ENCODE peak calls at places on chromosomes 13 and 19, in five cellular contexts. X is tibial artery, Z is choroid plexus epithelial cell, C is fibroblast of mammary gland, B is mesothelial cell of epicardium. H is an unnamed sample.

GRCh38 chr13:60759499-60759898 is 362.5 kb downstream of the TDRD3 start:
- DNase-seq in X (no peak), Z (peak; percentile 7), C (no peak), B (no peak), H (no peak)

GRCh38 chr13:60590775-60591174 is 193.8 kb downstream of the TDRD3 start:
- DNase-seq in X (no peak), Z (no peak), C (peak; percentile 24), B (no peak), H (no peak)

GRCh38 chr13:99658266-99658991 is 157.2 kb downstream of the TM9SF2 start:
- DNase-seq in X (peak; percentile 66), Z (peak; percentile 86), C (peak; percentile 69), B (peak; percentile 66), H (no peak)

GRCh38 chr19:35643255-35644205 is 2.0 kb downstream of the ETV2 start:
- DNase-seq in X (peak; percentile 87), Z (peak; percentile 82), C (peak; percentile 62), B (peak; percentile 82), H (peak; percentile 55)

GRCh38 chr19:27774827-27775226 is 1438.1 kb downstream of the UQCRFS1 start:
- DNase-seq in X (no peak), Z (peak; percentile 12), C (peak; percentile 18), B (no peak), H (no peak)

GRCh38 chr13:74062933-74063332 is 71.3 kb downstream of the KLF12 start:
- DNase-seq in X (peak; percentile 81), Z (peak; percentile 87), C (peak; percentile 67), B (no peak), H (no peak)

GRCh38 chr13:102089177-102089576 is 312.7 kb downstream of the FGF14 start:
- DNase-seq in X (no peak), Z (peak; percentile 58), C (peak; percentile 19), B (no peak), H (no peak)

GRCh38 chr19:9309974-9310446 is 372 bp upstream of the ZNF699 start:
- DNase-seq in X (peak; percentile 95), Z (peak; percentile 93), C (peak; percentile 89), B (no peak), H (peak; percentile 81)

GRCh38 chr13:111913790-111914189 is 153.2 kb upstream of the SOX1 start:
- DNase-seq in X (no peak), Z (no peak), C (no peak), B (peak; percentile 24), H (no peak)

GRCh38 chr19:16112778-16113177 is 1.1 kb downstream of the RAB8A start:
- DNase-seq in X (no peak), Z (no peak), C (no peak), B (no peak), H (no peak)

GRCh38 chr13:96984061-96984508 is 10.2 kb downstream of the OXGR1 start:
- DNase-seq in X (no peak), Z (peak; percentile 11), C (peak; percentile 12), B (peak; percentile 44), H (no peak)

GRCh38 chr13:98827449-98827848 is 75.0 kb upstream of the SLC15A1 start:
- DNase-seq in X (no peak), Z (no peak), C (no peak), B (no peak), H (no peak)

GRCh38 chr13:33761744-33762143 is 56.2 kb upstream of the RFC3 start:
- DNase-seq in X (no peak), Z (peak; percentile 61), C (peak; percentile 11), B (no peak), H (no peak)

GRCh38 chr13:95267662-95268369 is 33.4 kb downstream of the ABCC4 start:
- DNase-seq in X (no peak), Z (peak; percentile 93), C (peak; percentile 93), B (no peak), H (no peak)

GRCh38 chr13:32427852-32428580 is at the start of gene N4BP2L1:
- DNase-seq in X (peak; percentile 92), Z (peak; percentile 44), C (peak; percentile 37), B (peak; percentile 48), H (peak; percentile 47)

GRCh38 chr19:34067861-34068271 is 104.4 kb upstream of the LSM14A start:
- DNase-seq in X (no peak), Z (no peak), C (peak; percentile 5), B (no peak), H (no peak)

GRCh38 chr13:88602786-88603777 is 931.9 kb downstream of the SLITRK5 start:
- DNase-seq in X (no peak), Z (no peak), C (no peak), B (peak; percentile 39), H (no peak)

GRCh38 chr19:54429176-54429495 is 13.9 kb downstream of the TTYH1 start:
- DNase-seq in X (no peak), Z (no peak), C (no peak), B (no peak), H (no peak)

DNA sequence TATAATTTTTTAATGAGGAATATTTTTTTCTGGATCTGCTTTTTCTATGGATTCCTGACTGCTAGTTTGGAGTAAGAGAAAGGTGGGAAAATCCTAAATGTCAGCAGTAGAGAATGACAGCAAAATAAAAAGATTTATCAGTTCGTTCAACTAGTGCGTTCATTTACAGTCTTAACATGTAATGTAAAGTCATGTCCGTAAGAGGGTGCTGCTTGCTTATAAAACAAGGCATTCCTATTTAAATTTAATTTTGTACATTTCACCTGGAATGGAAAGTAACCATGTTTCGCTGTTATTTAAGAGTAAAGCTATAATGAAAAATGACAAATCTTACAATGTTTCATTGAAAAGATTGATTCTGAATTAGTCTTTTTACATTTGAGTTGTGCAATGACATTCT is 76.6 kb downstream of the ZMYM2 start:
- DNase-seq in X (no peak), Z (peak; percentile 26), C (peak; percentile 15), B (no peak), H (no peak)
- TF ChIP-seq CTCF in X (no peak), Z (no peak), C (no peak), B (no peak), H (no peak)

DNA sequence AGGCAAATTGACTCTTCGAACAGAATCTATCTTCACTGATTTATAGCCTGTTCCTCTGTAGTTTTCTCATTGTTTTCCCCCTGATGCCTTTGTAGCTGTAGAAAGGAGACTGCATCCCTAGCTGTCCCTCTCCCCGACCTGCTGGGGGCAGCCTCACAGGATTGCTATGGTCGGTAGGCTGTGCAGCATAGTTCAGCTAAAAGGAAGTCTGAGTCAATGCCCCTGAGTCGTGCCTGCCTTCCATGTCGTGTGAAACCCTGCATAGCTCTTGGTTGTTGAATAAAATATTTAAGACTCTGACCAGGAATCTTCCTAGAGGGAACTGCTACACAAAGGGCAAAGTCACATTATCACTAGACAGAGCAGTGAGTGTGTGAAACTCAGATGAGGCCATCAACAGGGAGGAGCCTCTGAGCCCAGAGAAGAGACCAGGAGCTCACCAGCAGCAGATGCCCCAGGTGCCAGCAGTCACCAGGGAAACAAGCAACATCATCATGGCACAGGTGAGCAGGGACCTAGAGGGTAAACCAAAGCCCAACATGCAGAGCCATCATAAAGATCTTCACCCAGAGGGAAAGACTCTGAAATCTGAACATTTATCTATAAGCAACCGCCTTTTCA is 108.4 kb upstream of the NBEA start:
- DNase-seq in X (no peak), Z (peak; percentile 13), C (no peak), B (no peak), H (no peak)
- TF ChIP-seq CTCF in X (no peak), Z (peak; percentile 16), C (no peak), B (no peak), H (no peak)

GRCh38 chr19:3079578-3079977 is 14.6 kb upstream of the GNA11 start:
- DNase-seq in X (no peak), Z (no peak), C (no peak), B (no peak), H (no peak)

GRCh38 chr19:3071764-3072163 is 9.5 kb upstream of the TLE5 start:
- DNase-seq in X (no peak), Z (no peak), C (no peak), B (no peak), H (no peak)

GRCh38 chr19:3073159-3073563 is 10.9 kb upstream of the TLE5 start:
- DNase-seq in X (no peak), Z (peak; percentile 75), C (peak; percentile 72), B (no peak), H (no peak)

GRCh38 chr19:3073931-3074595 is 11.8 kb upstream of the TLE5 start:
- DNase-seq in X (peak; percentile 61), Z (peak; percentile 40), C (peak; percentile 30), B (no peak), H (no peak)

DNA sequence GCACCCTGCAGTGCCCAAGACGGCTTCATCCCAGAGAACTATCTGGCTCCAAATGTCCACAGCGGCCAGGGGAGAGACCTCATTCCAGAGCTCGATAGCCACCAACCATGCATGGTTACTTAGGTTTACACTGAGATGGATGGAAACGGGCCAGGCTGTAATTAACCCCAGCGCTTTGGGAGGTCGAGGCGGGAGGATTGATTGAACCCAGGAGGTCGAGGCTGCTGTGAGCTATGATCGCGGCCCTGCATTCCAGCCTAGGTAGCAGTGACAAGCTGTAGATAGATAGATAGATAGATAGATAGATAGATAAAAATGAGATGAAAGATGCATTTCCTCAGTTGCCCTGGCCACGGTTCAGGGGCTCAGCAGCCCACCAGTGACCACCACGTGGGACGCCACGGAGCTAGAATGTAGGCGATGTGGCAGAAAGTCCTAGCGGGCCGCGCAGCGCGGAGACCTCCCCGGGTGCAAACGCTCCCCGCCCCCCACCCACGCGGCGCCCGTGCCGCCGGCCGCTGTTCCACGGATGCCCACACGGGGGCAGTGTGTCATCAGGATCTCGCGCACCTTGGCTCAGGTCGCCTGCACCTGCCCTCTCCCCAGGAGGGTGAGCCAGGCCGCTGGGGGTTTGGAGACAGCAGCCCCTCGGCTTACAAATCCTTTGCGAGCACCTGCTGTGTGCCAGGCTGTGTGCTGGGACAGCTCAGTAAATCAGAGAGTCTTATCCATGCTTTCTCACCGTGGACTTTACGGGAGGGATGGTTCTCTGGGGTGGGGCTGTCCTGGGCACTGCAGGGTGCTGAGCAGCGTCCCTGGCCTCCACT is 13.5 kb upstream of the TLE5 start:
- DNase-seq in X (no peak), Z (no peak), C (no peak), B (peak; percentile 84), H (peak; percentile 60)
- TF ChIP-seq CTCF in X (peak; percentile 93), Z (peak; percentile 75), C (peak; percentile 54), B (peak; percentile 95), H (peak; percentile 80)

DNA sequence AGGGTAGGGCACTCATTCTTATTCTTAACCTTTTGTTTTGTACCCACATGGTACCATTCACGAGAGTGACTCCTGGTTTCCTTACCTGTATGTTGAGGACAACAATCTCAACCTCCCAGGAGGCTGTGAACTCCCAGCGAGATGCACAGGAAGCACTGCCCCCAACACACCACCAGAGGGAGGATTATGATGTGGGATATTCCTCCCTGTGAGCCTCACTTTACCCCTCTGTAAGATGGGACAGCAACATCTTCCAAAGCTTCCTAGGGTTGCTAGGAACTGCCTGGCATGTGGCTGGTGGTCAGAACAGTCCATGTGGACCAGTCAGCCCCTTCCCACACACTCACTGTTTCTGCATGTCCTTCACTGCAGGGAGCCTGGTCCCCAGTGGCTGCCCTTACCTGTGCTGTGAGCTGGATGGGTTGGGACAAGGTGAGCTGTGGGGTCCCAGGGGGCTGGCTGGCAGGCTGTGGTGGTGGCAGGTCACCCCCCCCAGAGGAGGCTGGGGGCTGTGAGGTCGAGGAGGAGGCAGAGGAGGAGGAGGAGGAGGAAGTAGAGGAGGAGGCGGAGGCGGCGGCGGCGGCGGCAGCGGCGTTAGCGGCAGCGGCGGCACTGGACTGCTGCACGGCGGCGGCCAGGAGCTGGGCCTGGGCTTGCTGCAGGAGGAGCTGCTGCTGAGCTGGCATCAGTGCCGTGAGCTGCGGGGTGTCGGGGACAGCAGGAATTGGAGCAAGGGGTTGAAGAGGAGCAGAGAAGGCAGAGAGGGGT is 15.8 kb downstream of the POU2F2 start:
- DNase-seq in X (no peak), Z (no peak), C (no peak), B (no peak), H (no peak)
- TF ChIP-seq CTCF in X (no peak), Z (peak; percentile 22), C (peak; percentile 11), B (peak; percentile 20), H (no peak)

GRCh38 chr13:68810660-68811059 is 1297.0 kb upstream of the ATXN8OS start:
- DNase-seq in X (no peak), Z (no peak), C (no peak), B (no peak), H (no peak)
- TF ChIP-seq CTCF in X (no peak), Z (no peak), C (no peak), B (no peak), H (no peak)